ENCODE peak calls at places on chromosomes 5 and 9, in six cellular contexts. One of them, this sample, is unnamed.

GRCh38 chr5:147971472-147971871 is 65.1 kb upstream of the C5orf46 start:
- DNase-seq in thyroid gland: no peak
- DNase-seq in fibroblast of pulmonary artery: no peak
- DNase-seq in fibroblast of lung: no peak
- DNase-seq in heart left ventricle: no peak
- DNase-seq in BE2C: no peak
- DNase-seq in this sample: no peak

GRCh38 chr9:121698627-121699270 is 47.3 kb downstream of the DAB2IP start:
- DNase-seq in thyroid gland: peak; percentile 48
- DNase-seq in fibroblast of pulmonary artery: peak; percentile 28
- DNase-seq in fibroblast of lung: no peak
- DNase-seq in BE2C: peak; percentile 73
- DNase-seq in heart left ventricle: no peak
- DNase-seq in this sample: no peak

GRCh38 chr5:123722451-123722850 is 210.5 kb downstream of the CSNK1G3 start:
- DNase-seq in fibroblast of lung: no peak
- DNase-seq in thyroid gland: no peak
- DNase-seq in heart left ventricle: no peak
- DNase-seq in BE2C: no peak
- DNase-seq in fibroblast of pulmonary artery: no peak
- DNase-seq in this sample: no peak

GRCh38 chr5:82307431-82307830 is 29.3 kb upstream of the RPS23 start:
- DNase-seq in thyroid gland: peak; percentile 49
- DNase-seq in fibroblast of pulmonary artery: peak; percentile 44
- DNase-seq in fibroblast of lung: peak; percentile 44
- DNase-seq in heart left ventricle: no peak
- DNase-seq in BE2C: no peak
- DNase-seq in this sample: peak; percentile 57

GRCh38 chr9:5186416-5187169 is 1.2 kb upstream of the INSL6 start:
- DNase-seq in fibroblast of pulmonary artery: peak; percentile 77
- DNase-seq in fibroblast of lung: peak; percentile 64
- DNase-seq in thyroid gland: peak; percentile 53
- DNase-seq in heart left ventricle: peak; percentile 27
- DNase-seq in BE2C: peak; percentile 39
- DNase-seq in this sample: peak; percentile 47

GRCh38 chr5:7422262-7422661 is 26.3 kb downstream of the ADCY2 start:
- DNase-seq in fibroblast of pulmonary artery: no peak
- DNase-seq in heart left ventricle: no peak
- DNase-seq in thyroid gland: no peak
- DNase-seq in fibroblast of lung: no peak
- DNase-seq in BE2C: no peak
- DNase-seq in this sample: no peak

GRCh38 chr5:83549681-83550080 is 78.1 kb downstream of the VCAN start:
- DNase-seq in fibroblast of pulmonary artery: no peak
- DNase-seq in thyroid gland: no peak
- DNase-seq in fibroblast of lung: peak; percentile 38
- DNase-seq in heart left ventricle: no peak
- DNase-seq in BE2C: no peak
- DNase-seq in this sample: no peak

GRCh38 chr5:79934681-79935080 is 56.4 kb downstream of the MTX3 start:
- DNase-seq in fibroblast of lung: no peak
- DNase-seq in BE2C: no peak
- DNase-seq in heart left ventricle: no peak
- DNase-seq in fibroblast of pulmonary artery: no peak
- DNase-seq in thyroid gland: no peak
- DNase-seq in this sample: no peak

GRCh38 chr5:179115845-179116524 is 55.8 kb downstream of the ZNF354C start:
- DNase-seq in thyroid gland: no peak
- DNase-seq in fibroblast of lung: no peak
- DNase-seq in BE2C: no peak
- DNase-seq in fibroblast of pulmonary artery: no peak
- DNase-seq in heart left ventricle: no peak
- DNase-seq in this sample: no peak

GRCh38 chr9:82553654-82554366 is 509.1 kb downstream of the RASEF start:
- DNase-seq in thyroid gland: no peak
- DNase-seq in BE2C: no peak
- DNase-seq in fibroblast of lung: no peak
- DNase-seq in fibroblast of pulmonary artery: no peak
- DNase-seq in heart left ventricle: no peak
- DNase-seq in this sample: no peak

GRCh38 chr5:88883566-88884434 is 816 bp upstream of the MEF2C start:
- DNase-seq in fibroblast of lung: peak; percentile 86
- DNase-seq in fibroblast of pulmonary artery: peak; percentile 87
- DNase-seq in thyroid gland: peak; percentile 65
- DNase-seq in BE2C: peak; percentile 33
- DNase-seq in heart left ventricle: peak; percentile 85
- DNase-seq in this sample: peak; percentile 56

GRCh38 chr5:23302438-23302837 is 205.0 kb upstream of the PRDM9 start:
- DNase-seq in BE2C: no peak
- DNase-seq in fibroblast of lung: no peak
- DNase-seq in heart left ventricle: no peak
- DNase-seq in fibroblast of pulmonary artery: no peak
- DNase-seq in thyroid gland: no peak
- DNase-seq in this sample: no peak

GRCh38 chr9:125460883-125461475 is 199.4 kb downstream of the GAPVD1 start:
- DNase-seq in heart left ventricle: no peak
- DNase-seq in fibroblast of pulmonary artery: peak; percentile 59
- DNase-seq in BE2C: no peak
- DNase-seq in thyroid gland: no peak
- DNase-seq in fibroblast of lung: peak; percentile 95
- DNase-seq in this sample: no peak

GRCh38 chr9:105438136-105438839 is 9.5 kb upstream of the FSD1L start:
- DNase-seq in heart left ventricle: no peak
- DNase-seq in fibroblast of pulmonary artery: peak; percentile 82
- DNase-seq in BE2C: no peak
- DNase-seq in fibroblast of lung: peak; percentile 85
- DNase-seq in thyroid gland: no peak
- DNase-seq in this sample: no peak

GRCh38 chr5:129547137-129547536 is 87.0 kb downstream of the ADAMTS19 start:
- DNase-seq in fibroblast of lung: no peak
- DNase-seq in fibroblast of pulmonary artery: no peak
- DNase-seq in thyroid gland: no peak
- DNase-seq in BE2C: no peak
- DNase-seq in heart left ventricle: no peak
- DNase-seq in this sample: no peak

DNA sequence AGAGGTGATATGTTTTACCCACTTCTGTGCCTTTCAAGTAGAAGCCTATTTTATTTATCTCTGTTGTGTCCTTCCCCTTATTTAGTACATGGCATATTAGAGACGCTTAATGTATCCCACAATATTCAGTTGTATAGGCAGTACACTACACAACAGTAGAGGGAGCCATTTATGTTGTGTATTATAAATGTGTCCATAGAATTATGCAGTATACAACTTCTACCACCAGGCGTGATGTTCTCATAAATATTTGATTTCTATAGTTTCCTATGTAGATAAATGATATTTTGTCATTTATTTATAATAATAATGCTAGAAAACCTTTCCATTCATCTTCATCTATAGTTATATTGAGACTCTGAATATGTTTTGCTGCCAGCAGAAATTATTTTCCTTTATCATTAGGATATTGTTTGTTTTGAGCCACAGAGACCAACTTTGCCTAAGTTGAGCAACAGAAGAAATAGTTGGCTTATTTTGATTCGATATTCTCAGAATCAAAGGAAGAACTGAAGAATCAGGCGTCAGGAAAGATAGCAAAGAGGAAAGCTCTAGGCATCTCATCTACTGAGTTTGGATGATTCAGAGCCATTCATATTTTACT is 81.7 kb downstream of the ADAMTS19 start:
- DNase-seq in heart left ventricle: no peak
- DNase-seq in BE2C: no peak
- DNase-seq in fibroblast of lung: peak; percentile 4
- DNase-seq in fibroblast of pulmonary artery: peak; percentile 32
- DNase-seq in thyroid gland: no peak
- DNase-seq in this sample: peak; percentile 12
- TF ChIP-seq CTCF in heart left ventricle: no peak
- TF ChIP-seq CTCF in BE2C: peak; percentile 45
- TF ChIP-seq CTCF in fibroblast of lung: no peak
- TF ChIP-seq CTCF in fibroblast of pulmonary artery: peak; percentile 44
- TF ChIP-seq CTCF in thyroid gland: no peak
- TF ChIP-seq CTCF in this sample: no peak

GRCh38 chr5:33312631-33313030 is 128.1 kb upstream of the TARS1 start:
- DNase-seq in thyroid gland: no peak
- DNase-seq in fibroblast of lung: peak; percentile 47
- DNase-seq in BE2C: no peak
- DNase-seq in heart left ventricle: no peak
- DNase-seq in fibroblast of pulmonary artery: no peak
- DNase-seq in this sample: no peak
- H3K4me3 ChIP-seq in thyroid gland: no peak overlapping the region
- H3K4me3 ChIP-seq in fibroblast of lung: no peak overlapping the region
- H3K4me3 ChIP-seq in BE2C: no peak overlapping the region
- H3K4me3 ChIP-seq in heart left ventricle: no peak overlapping the region
- H3K4me3 ChIP-seq in fibroblast of pulmonary artery: no peak overlapping the region
- H3K4me3 ChIP-seq in this sample: no peak overlapping the region

GRCh38 chr5:137278476-137278875 is 220.7 kb downstream of the SPOCK1 start:
- DNase-seq in BE2C: no peak
- DNase-seq in fibroblast of pulmonary artery: peak; percentile 11
- DNase-seq in fibroblast of lung: no peak
- DNase-seq in thyroid gland: no peak
- DNase-seq in heart left ventricle: no peak
- DNase-seq in this sample: no peak
- TF ChIP-seq CTCF in BE2C: no peak
- TF ChIP-seq CTCF in fibroblast of pulmonary artery: no peak
- TF ChIP-seq CTCF in fibroblast of lung: no peak
- TF ChIP-seq CTCF in thyroid gland: no peak
- TF ChIP-seq CTCF in heart left ventricle: no peak
- TF ChIP-seq CTCF in this sample: no peak

DNA sequence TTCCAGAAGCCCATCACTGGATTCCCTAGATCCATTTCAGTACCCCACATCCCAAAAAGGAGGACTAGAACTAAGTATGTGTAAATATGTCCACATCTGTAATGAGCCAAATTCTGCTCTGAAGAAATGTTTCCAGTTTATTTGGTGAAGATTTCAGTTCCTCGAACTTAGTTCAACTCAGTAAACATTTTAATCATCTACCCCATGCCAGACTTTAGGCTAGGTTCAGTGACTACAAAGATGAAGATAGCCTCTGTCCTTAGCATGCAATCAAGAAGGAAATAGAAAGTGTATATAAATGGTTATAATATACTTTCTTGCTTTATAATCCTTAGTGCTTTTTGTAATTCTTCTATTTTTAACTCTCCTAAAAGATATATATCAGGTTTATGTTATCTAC is 21.5 kb downstream of the RUSC2 start:
- DNase-seq in thyroid gland: no peak
- DNase-seq in heart left ventricle: no peak
- DNase-seq in BE2C: no peak
- DNase-seq in fibroblast of pulmonary artery: no peak
- DNase-seq in fibroblast of lung: no peak
- DNase-seq in this sample: no peak
- H3K4me3 ChIP-seq in thyroid gland: no peak overlapping the region
- H3K4me3 ChIP-seq in heart left ventricle: no peak overlapping the region
- H3K4me3 ChIP-seq in BE2C: no peak overlapping the region
- H3K4me3 ChIP-seq in fibroblast of pulmonary artery: no peak overlapping the region
- H3K4me3 ChIP-seq in fibroblast of lung: peak overlapping the region; percentile 14
- H3K4me3 ChIP-seq in this sample: no peak overlapping the region

DNA sequence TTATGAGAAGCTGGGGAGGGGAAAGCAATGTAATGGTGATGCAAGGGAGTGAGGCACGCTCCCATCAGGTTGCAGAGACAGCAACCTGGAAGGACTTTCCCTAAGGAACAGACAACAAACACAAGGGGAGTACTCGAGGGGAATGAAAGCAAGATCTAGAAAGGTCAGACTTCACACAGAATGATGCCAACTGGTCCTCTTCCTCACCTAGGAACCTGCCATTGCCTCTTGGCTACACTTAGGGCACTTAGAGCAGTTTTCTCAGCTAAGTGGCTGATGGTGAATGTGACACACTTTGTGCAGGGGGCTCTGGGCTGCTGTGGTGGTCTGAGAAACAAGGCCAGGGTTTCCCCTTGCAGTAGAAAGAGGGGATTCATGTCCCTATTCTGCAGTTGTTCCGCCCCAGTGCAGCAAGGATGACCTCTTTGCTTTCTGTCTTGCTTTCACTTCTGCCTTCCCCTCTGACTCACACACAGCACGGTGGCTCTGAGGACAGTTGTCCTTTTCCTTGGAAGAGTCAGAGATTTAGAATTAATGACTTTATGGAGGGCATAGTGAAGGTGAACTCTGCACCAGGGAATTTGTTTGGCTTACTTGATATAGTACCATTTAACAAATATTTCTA is 394.0 kb upstream of the KLF4 start:
- DNase-seq in fibroblast of lung: no peak
- DNase-seq in heart left ventricle: no peak
- DNase-seq in BE2C: no peak
- DNase-seq in fibroblast of pulmonary artery: no peak
- DNase-seq in thyroid gland: no peak
- DNase-seq in this sample: no peak
- TF ChIP-seq CTCF in fibroblast of lung: no peak
- TF ChIP-seq CTCF in heart left ventricle: no peak
- TF ChIP-seq CTCF in BE2C: no peak
- TF ChIP-seq CTCF in fibroblast of pulmonary artery: no peak
- TF ChIP-seq CTCF in thyroid gland: no peak
- TF ChIP-seq CTCF in this sample: no peak

GRCh38 chr9:136220017-136220729 is 15.2 kb upstream of the LHX3 start:
- DNase-seq in fibroblast of lung: peak; percentile 24
- DNase-seq in fibroblast of pulmonary artery: peak; percentile 23
- DNase-seq in BE2C: peak; percentile 59
- DNase-seq in thyroid gland: no peak
- DNase-seq in heart left ventricle: no peak
- DNase-seq in this sample: peak; percentile 24
- H3K4me3 ChIP-seq in fibroblast of lung: no peak overlapping the region
- H3K4me3 ChIP-seq in fibroblast of pulmonary artery: no peak overlapping the region
- H3K4me3 ChIP-seq in BE2C: no peak overlapping the region
- H3K4me3 ChIP-seq in thyroid gland: no peak overlapping the region
- H3K4me3 ChIP-seq in heart left ventricle: no peak overlapping the region
- H3K4me3 ChIP-seq in this sample: no peak overlapping the region

GRCh38 chr9:81032030-81032572 is 657.2 kb downstream of the TLE1 start:
- DNase-seq in heart left ventricle: peak; percentile 20
- DNase-seq in BE2C: no peak
- DNase-seq in thyroid gland: no peak
- DNase-seq in fibroblast of lung: peak; percentile 90
- DNase-seq in fibroblast of pulmonary artery: peak; percentile 89
- DNase-seq in this sample: no peak
- TF ChIP-seq CTCF in heart left ventricle: no peak
- TF ChIP-seq CTCF in BE2C: no peak
- TF ChIP-seq CTCF in thyroid gland: no peak
- TF ChIP-seq CTCF in fibroblast of lung: no peak
- TF ChIP-seq CTCF in fibroblast of pulmonary artery: no peak
- TF ChIP-seq CTCF in this sample: no peak

DNA sequence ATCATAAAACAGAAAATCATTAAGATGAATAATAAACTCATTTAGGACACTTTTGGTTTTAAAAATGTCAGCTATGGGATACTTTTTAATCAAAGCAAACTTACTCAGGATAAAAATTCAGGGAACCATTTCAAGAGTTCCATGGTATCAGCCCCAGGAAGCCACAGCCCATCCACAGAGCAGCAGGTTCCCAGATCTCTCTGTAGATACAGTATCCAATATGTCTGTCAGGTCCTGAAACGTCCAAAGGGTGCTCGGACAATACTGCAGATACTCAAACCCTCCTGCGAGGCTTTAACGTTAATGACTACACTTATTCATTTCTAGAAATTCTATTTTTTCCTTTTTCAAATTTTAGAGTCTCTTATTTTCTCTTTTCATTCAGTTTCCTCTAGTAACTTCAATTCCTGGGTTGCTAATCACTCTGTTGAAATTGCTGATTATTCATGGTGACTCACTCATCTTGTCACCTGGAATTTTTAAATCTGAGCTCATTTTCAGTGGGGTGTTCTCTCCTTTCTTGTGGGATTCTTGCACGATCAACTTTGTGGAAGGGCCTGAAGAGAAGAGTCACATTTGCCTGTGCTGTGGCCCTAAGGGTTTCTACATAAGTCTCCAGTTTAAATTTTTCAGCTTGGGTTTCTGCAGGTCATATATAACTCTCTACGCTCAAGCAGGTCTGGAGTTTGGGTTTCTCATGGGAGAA is 435.8 kb downstream of the CTNND2 start:
- DNase-seq in BE2C: no peak
- DNase-seq in heart left ventricle: no peak
- DNase-seq in fibroblast of pulmonary artery: no peak
- DNase-seq in thyroid gland: no peak
- DNase-seq in fibroblast of lung: no peak
- DNase-seq in this sample: no peak
- H3K4me3 ChIP-seq in BE2C: no peak overlapping the region
- H3K4me3 ChIP-seq in heart left ventricle: no peak overlapping the region
- H3K4me3 ChIP-seq in fibroblast of pulmonary artery: no peak overlapping the region
- H3K4me3 ChIP-seq in thyroid gland: no peak overlapping the region
- H3K4me3 ChIP-seq in fibroblast of lung: no peak overlapping the region
- H3K4me3 ChIP-seq in this sample: no peak overlapping the region